ENCODE peak calls at places on chromosomes 1 and 21, in nine cellular contexts. O is naive thymus-derived CD8-positive, alpha-beta T cell; I is kidney tubule cell; W is upper lobe of right lung; C is amygdala; F is GM04504; A is 8988T; H is amniotic stem cell; X is HEK293T. Z is an unnamed sample.

GRCh38 chr1:183308719-183309118 is 109.5 kb downstream of the NMNAT2 start:
- DNase-seq in O (no peak), I (no peak), W (no peak), C (no peak), F (no peak), A (no peak), H (no peak), X (no peak), Z (no peak)

GRCh38 chr1:26546819-26547218 is 17.3 kb downstream of the RPS6KA1 start:
- DNase-seq in O (no peak), I (no peak), W (no peak), C (no peak), F (no peak), A (no peak), H (no peak), X (no peak), Z (no peak)

GRCh38 chr1:111793896-111794295 is 38.2 kb downstream of the DDX20 start:
- DNase-seq in O (no peak), I (no peak), W (no peak), C (no peak), F (no peak), A (no peak), H (no peak), X (no peak), Z (no peak)

GRCh38 chr1:88877382-88877825 is 14.0 kb downstream of the GTF2B start:
- DNase-seq in O (peak), I (peak), W (no peak), C (no peak), F (no peak), A (no peak), H (peak), X (peak), Z (no peak)

GRCh38 chr1:52511851-52512615 is 40.9 kb downstream of the TUT4 start:
- DNase-seq in O (no peak), I (no peak), W (no peak), C (no peak), F (no peak), A (no peak), H (no peak), X (no peak), Z (no peak)

GRCh38 chr1:230262867-230263572 is 163.1 kb downstream of the PGBD5 start:
- DNase-seq in O (no peak), I (no peak), W (peak), C (no peak), F (no peak), A (no peak), H (no peak), X (no peak), Z (no peak)

GRCh38 chr1:143718021-143718420 is 253.8 kb downstream of the FAM72C start:
- DNase-seq in O (no peak), I (no peak), W (no peak), C (no peak), F (no peak), A (no peak), H (no peak), X (no peak), Z (no peak)

GRCh38 chr1:37473431-37474050 is 839 bp upstream of the ZC3H12A start:
- DNase-seq in O (peak), I (peak), W (no peak), C (no peak), F (no peak), A (no peak), H (no peak), X (no peak), Z (no peak)

GRCh38 chr1:210233495-210234253 is 1.1 kb downstream of the SERTAD4 start:
- DNase-seq in O (no peak), I (peak), W (peak), C (peak), F (no peak), A (no peak), H (peak), X (peak), Z (no peak)

GRCh38 chr1:175178056-175178455 is 14.5 kb downstream of the KIAA0040 start:
- DNase-seq in O (no peak), I (peak), W (no peak), C (no peak), F (no peak), A (no peak), H (no peak), X (no peak), Z (no peak)

GRCh38 chr1:33365560-33365997 is 44.7 kb upstream of the A3GALT2 start:
- DNase-seq in O (no peak), I (peak), W (no peak), C (peak), F (no peak), A (no peak), H (no peak), X (no peak), Z (no peak)

GRCh38 chr1:167474191-167474641 is 44.1 kb downstream of the CD247 start:
- DNase-seq in O (peak), I (no peak), W (peak), C (no peak), F (no peak), A (no peak), H (no peak), X (no peak), Z (no peak)

GRCh38 chr1:155801149-155801548 is 55.9 kb downstream of the GON4L start:
- DNase-seq in O (no peak), I (no peak), W (no peak), C (no peak), F (peak), A (no peak), H (peak), X (no peak), Z (no peak)

GRCh38 chr1:109296782-109297181 is 10.0 kb downstream of the MYBPHL start:
- DNase-seq in O (no peak), I (no peak), W (no peak), C (no peak), F (no peak), A (no peak), H (no peak), X (no peak), Z (no peak)

GRCh38 chr1:43981636-43982035 is 2.6 kb downstream of the B4GALT2 start:
- DNase-seq in O (no peak), I (no peak), W (no peak), C (no peak), F (no peak), A (no peak), H (no peak), X (no peak), Z (no peak)

GRCh38 chr21:31505975-31506374 is 153.5 kb upstream of the SOD1 start:
- DNase-seq in O (peak), I (no peak), W (no peak), C (no peak), F (no peak), A (no peak), H (no peak), X (no peak), Z (no peak)

GRCh38 chr1:115463347-115463746 is 125.3 kb upstream of the NGF start:
- DNase-seq in O (no peak), I (peak), W (no peak), C (no peak), F (no peak), A (no peak), H (no peak), X (no peak), Z (no peak)

GRCh38 chr1:213661346-213661745 is 326.4 kb upstream of the PROX1 start:
- DNase-seq in O (no peak), I (no peak), W (no peak), C (no peak), F (no peak), A (no peak), H (no peak), X (no peak), Z (no peak)

GRCh38 chr21:14737922-14738321 is 191.8 kb upstream of the SAMSN1 start:
- DNase-seq in O (peak), I (peak), W (no peak), C (no peak), F (peak), A (no peak), H (no peak), X (peak), Z (peak)

GRCh38 chr1:164765557-164765956 is 206.6 kb downstream of the PBX1 start:
- DNase-seq in O (no peak), I (peak), W (no peak), C (no peak), F (peak), A (no peak), H (peak), X (no peak), Z (no peak)

GRCh38 chr1:175537571-175537970 is 205.8 kb downstream of the TNR start:
- DNase-seq in O (no peak), I (no peak), W (no peak), C (no peak), F (no peak), A (no peak), H (no peak), X (no peak), Z (no peak)

GRCh38 chr1:100009458-100009857 is 39.7 kb downstream of the SLC35A3 start:
- DNase-seq in O (no peak), I (peak), W (no peak), C (no peak), F (peak), A (no peak), H (no peak), X (no peak), Z (no peak)

GRCh38 chr21:32325706-32326105 is 27.1 kb downstream of the MRAP start:
- DNase-seq in O (no peak), I (no peak), W (no peak), C (peak), F (no peak), A (no peak), H (no peak), X (no peak), Z (no peak)

GRCh38 chr1:40977721-40978120 is 1.8 kb upstream of the CTPS1 start:
- DNase-seq in O (no peak), I (peak), W (no peak), C (no peak), F (no peak), A (no peak), H (no peak), X (no peak), Z (no peak)

GRCh38 chr1:211910917-211911485 is 80.4 kb upstream of the LPGAT1 start:
- DNase-seq in O (no peak), I (no peak), W (no peak), C (no peak), F (no peak), A (no peak), H (no peak), X (no peak), Z (no peak)

GRCh38 chr1:88333301-88333700 is 350.8 kb upstream of the PKN2 start:
- DNase-seq in O (no peak), I (no peak), W (no peak), C (no peak), F (no peak), A (no peak), H (no peak), X (no peak), Z (no peak)

GRCh38 chr1:116147972-116148371 is 36.8 kb downstream of the MAB21L3 start:
- DNase-seq in O (no peak), I (peak), W (no peak), C (no peak), F (no peak), A (no peak), H (no peak), X (no peak), Z (no peak)

GRCh38 chr1:154760469-154760933 is 109.6 kb downstream of the KCNN3 start:
- DNase-seq in O (peak), I (peak), W (peak), C (peak), F (no peak), A (peak), H (no peak), X (peak), Z (peak)

GRCh38 chr21:25350056-25350455 is 257.2 kb downstream of the MRPL39 start:
- DNase-seq in O (no peak), I (peak), W (no peak), C (no peak), F (no peak), A (no peak), H (peak), X (peak), Z (no peak)

GRCh38 chr1:235624751-235625192 is 24.8 kb downstream of the GNG4 start:
- DNase-seq in O (no peak), I (peak), W (no peak), C (no peak), F (no peak), A (no peak), H (no peak), X (no peak), Z (no peak)

GRCh38 chr1:85566890-85567289 is 13.7 kb upstream of the CCN1 start:
- DNase-seq in O (no peak), I (peak), W (no peak), C (no peak), F (no peak), A (no peak), H (no peak), X (no peak), Z (no peak)

GRCh38 chr1:222588135-222588534 is 1.6 kb downstream of the TAF1A start:
- DNase-seq in O (no peak), I (no peak), W (no peak), C (no peak), F (no peak), A (no peak), H (no peak), X (no peak), Z (no peak)

GRCh38 chr1:157948547-157949152 is 44.8 kb upstream of the KIRREL1 start:
- DNase-seq in O (no peak), I (peak), W (no peak), C (peak), F (no peak), A (no peak), H (no peak), X (peak), Z (peak)

GRCh38 chr1:28163496-28164120 is 12.9 kb downstream of the PTAFR start:
- DNase-seq in O (no peak), I (no peak), W (no peak), C (peak), F (no peak), A (no peak), H (no peak), X (no peak), Z (no peak)

GRCh38 chr21:34593954-34594531 is 20.9 kb downstream of the RCAN1 start:
- DNase-seq in O (no peak), I (no peak), W (no peak), C (no peak), F (no peak), A (no peak), H (no peak), X (no peak), Z (no peak)

GRCh38 chr1:9873992-9874391 is 36.1 kb downstream of the CTNNBIP1 start:
- DNase-seq in O (no peak), I (no peak), W (no peak), C (no peak), F (no peak), A (no peak), H (no peak), X (no peak), Z (no peak)

GRCh38 chr21:44846201-44846484 is 27.3 kb downstream of the PTTG1IP start:
- DNase-seq in O (no peak), I (no peak), W (no peak), C (no peak), F (no peak), A (no peak), H (no peak), X (no peak), Z (no peak)